ENCODE peak calls at places on chromosomes 12 and 14, in seven cellular contexts. N is GM03348; B is PC-3; U is naive thymus-derived CD4-positive, alpha-beta T cell; I is activated T-helper 1 cell treated with anti-CD3 and anti-CD28 coated beads, Interleukin-2, amount 50 U/mL, for 16 hours; S is amniotic stem cell; E is nephron progenitor cell. Y is an unnamed sample.

GRCh38 chr14:100715803-100716202 is 10.9 kb upstream of the DLK1 start:
- DNase-seq in S (no peak), N (no peak), B (peak; percentile 28), E (no peak), I (no peak), U (no peak), Y (no peak)

GRCh38 chr12:120367924-120368788 is 808 bp downstream of the MSI1 start:
- DNase-seq in B (no peak), I (no peak), N (no peak), S (no peak), U (no peak), E (peak; percentile 52), Y (no peak)

GRCh38 chr12:39441963-39442894 is 691 bp downstream of the KIF21A start:
- DNase-seq in N (peak; percentile 22), I (peak; percentile 30), U (peak; percentile 21), S (no peak), E (peak; percentile 63), B (peak; percentile 39), Y (no peak)

GRCh38 chr12:75560167-75560566 is 48.8 kb upstream of the KRR1 start:
- DNase-seq in S (no peak), B (peak; percentile 63), U (no peak), E (no peak), I (no peak), N (peak; percentile 27), Y (no peak)

GRCh38 chr12:126385785-126386184 is 1320.5 kb downstream of the AACS start:
- DNase-seq in B (peak; percentile 19), N (no peak), U (no peak), S (no peak), E (no peak), I (no peak), Y (no peak)

GRCh38 chr14:68278568-68279436 is 459.2 kb downstream of the RAD51B start:
- DNase-seq in I (no peak), S (peak; percentile 21), U (no peak), B (peak; percentile 63), N (peak; percentile 50), E (no peak), Y (no peak)

GRCh38 chr12:1630081-1630826 is 1.2 kb downstream of the WNT5B start:
- DNase-seq in I (no peak), N (peak; percentile 59), S (no peak), E (peak; percentile 68), B (peak; percentile 36), U (peak; percentile 11), Y (no peak)

GRCh38 chr12:112905451-112906089 is 1.2 kb upstream of the OAS1 start:
- DNase-seq in I (no peak), E (no peak), U (no peak), S (no peak), B (peak; percentile 41), N (no peak), Y (no peak)

GRCh38 chr12:15453613-15454012 is 131.3 kb downstream of the PTPRO start:
- DNase-seq in B (no peak), E (no peak), S (no peak), N (no peak), I (no peak), U (no peak), Y (no peak)